ENCODE peak calls at places on chromosomes 5 and 9, in ten cellular contexts. One of them, this sample, is unnamed.
A peak's percentile ranks its signal among the peaks of the same experiment; 100 is the strongest.

GRCh38 chr5:150052326-150053230 is 33.8 kb downstream of the CSF1R start:
- DNase-seq in H7: no peak
- DNase-seq in skeletal muscle cell: no peak
- DNase-seq in NCI-H524: no peak
- DNase-seq in T follicular helper cell: no peak
- DNase-seq in lung microvascular endothelial cell: no peak
- DNase-seq in AG08396: no peak
- DNase-seq in NCI-H1930: no peak
- DNase-seq in RWPE2: no peak
- DNase-seq in neural progenitor cell: no peak
- DNase-seq in this sample: no peak

GRCh38 chr9:131238402-131239021 is 37.8 kb downstream of the FAM78A start:
- DNase-seq in H7: peak; percentile 68
- DNase-seq in skeletal muscle cell: peak; percentile 75
- DNase-seq in NCI-H524: peak; percentile 31
- DNase-seq in T follicular helper cell: no peak
- DNase-seq in lung microvascular endothelial cell: peak; percentile 82
- DNase-seq in AG08396: no peak
- DNase-seq in NCI-H1930: no peak
- DNase-seq in RWPE2: peak; percentile 60
- DNase-seq in neural progenitor cell: peak; percentile 45
- DNase-seq in this sample: no peak

GRCh38 chr5:172699999-172700685 is 59.1 kb downstream of the NEURL1B start:
- DNase-seq in H7: peak; percentile 85
- DNase-seq in skeletal muscle cell: no peak
- DNase-seq in NCI-H524: peak; percentile 81
- DNase-seq in T follicular helper cell: no peak
- DNase-seq in lung microvascular endothelial cell: no peak
- DNase-seq in AG08396: no peak
- DNase-seq in NCI-H1930: no peak
- DNase-seq in RWPE2: no peak
- DNase-seq in neural progenitor cell: peak; percentile 84
- DNase-seq in this sample: no peak

GRCh38 chr5:68447530-68447929 is 232.0 kb downstream of the PIK3R1 start:
- DNase-seq in H7: no peak
- DNase-seq in skeletal muscle cell: no peak
- DNase-seq in NCI-H524: no peak
- DNase-seq in T follicular helper cell: no peak
- DNase-seq in lung microvascular endothelial cell: no peak
- DNase-seq in AG08396: no peak
- DNase-seq in NCI-H1930: no peak
- DNase-seq in RWPE2: no peak
- DNase-seq in neural progenitor cell: no peak
- DNase-seq in this sample: no peak

GRCh38 chr5:176695073-176695472 is 47.8 kb downstream of the TSPAN17 start:
- DNase-seq in H7: no peak
- DNase-seq in skeletal muscle cell: no peak
- DNase-seq in NCI-H524: no peak
- DNase-seq in T follicular helper cell: no peak
- DNase-seq in lung microvascular endothelial cell: no peak
- DNase-seq in AG08396: no peak
- DNase-seq in NCI-H1930: no peak
- DNase-seq in RWPE2: no peak
- DNase-seq in neural progenitor cell: no peak
- DNase-seq in this sample: no peak

GRCh38 chr5:40689442-40689841 is 9.7 kb downstream of the PTGER4 start:
- DNase-seq in H7: no peak
- DNase-seq in skeletal muscle cell: peak; percentile 92
- DNase-seq in NCI-H524: no peak
- DNase-seq in T follicular helper cell: no peak
- DNase-seq in lung microvascular endothelial cell: peak; percentile 94
- DNase-seq in AG08396: peak; percentile 70
- DNase-seq in NCI-H1930: no peak
- DNase-seq in RWPE2: no peak
- DNase-seq in neural progenitor cell: no peak
- DNase-seq in this sample: peak; percentile 96

GRCh38 chr9:81517954-81518353 is 171.4 kb downstream of the TLE1 start:
- DNase-seq in H7: no peak
- DNase-seq in skeletal muscle cell: no peak
- DNase-seq in NCI-H524: no peak
- DNase-seq in T follicular helper cell: no peak
- DNase-seq in lung microvascular endothelial cell: no peak
- DNase-seq in AG08396: no peak
- DNase-seq in NCI-H1930: peak; percentile 65
- DNase-seq in RWPE2: no peak
- DNase-seq in neural progenitor cell: peak; percentile 30
- DNase-seq in this sample: no peak

GRCh38 chr9:90343360-90343759 is 299.3 kb downstream of the DIRAS2 start:
- DNase-seq in H7: no peak
- DNase-seq in skeletal muscle cell: no peak
- DNase-seq in NCI-H524: no peak
- DNase-seq in T follicular helper cell: no peak
- DNase-seq in lung microvascular endothelial cell: no peak
- DNase-seq in AG08396: no peak
- DNase-seq in NCI-H1930: no peak
- DNase-seq in RWPE2: no peak
- DNase-seq in neural progenitor cell: peak; percentile 87
- DNase-seq in this sample: peak; percentile 46

GRCh38 chr5:54873696-54874095 is 111.7 kb downstream of the ESM1 start:
- DNase-seq in H7: no peak
- DNase-seq in skeletal muscle cell: no peak
- DNase-seq in NCI-H524: no peak
- DNase-seq in T follicular helper cell: no peak
- DNase-seq in lung microvascular endothelial cell: no peak
- DNase-seq in AG08396: no peak
- DNase-seq in NCI-H1930: no peak
- DNase-seq in RWPE2: no peak
- DNase-seq in neural progenitor cell: no peak
- DNase-seq in this sample: no peak

GRCh38 chr5:150615141-150615699 is 25.2 kb upstream of the SYNPO start:
- DNase-seq in H7: peak; percentile 74
- DNase-seq in skeletal muscle cell: no peak
- DNase-seq in NCI-H524: peak; percentile 95
- DNase-seq in T follicular helper cell: no peak
- DNase-seq in lung microvascular endothelial cell: peak; percentile 91
- DNase-seq in AG08396: peak; percentile 59
- DNase-seq in NCI-H1930: no peak
- DNase-seq in RWPE2: no peak
- DNase-seq in neural progenitor cell: no peak
- DNase-seq in this sample: peak; percentile 57

GRCh38 chr5:28779161-28779754 is 1740.9 kb upstream of the CDH9 start:
- DNase-seq in H7: peak; percentile 0
- DNase-seq in skeletal muscle cell: no peak
- DNase-seq in NCI-H524: peak; percentile 76
- DNase-seq in T follicular helper cell: no peak
- DNase-seq in lung microvascular endothelial cell: no peak
- DNase-seq in AG08396: no peak
- DNase-seq in NCI-H1930: peak; percentile 13
- DNase-seq in RWPE2: no peak
- DNase-seq in neural progenitor cell: peak; percentile 26
- DNase-seq in this sample: peak; percentile 46

GRCh38 chr9:69945671-69946141 is 97.9 kb upstream of the MAMDC2 start:
- DNase-seq in H7: no peak
- DNase-seq in skeletal muscle cell: peak; percentile 75
- DNase-seq in NCI-H524: no peak
- DNase-seq in T follicular helper cell: no peak
- DNase-seq in lung microvascular endothelial cell: peak; percentile 66
- DNase-seq in AG08396: peak; percentile 16
- DNase-seq in NCI-H1930: no peak
- DNase-seq in RWPE2: no peak
- DNase-seq in neural progenitor cell: no peak
- DNase-seq in this sample: no peak

GRCh38 chr9:110971234-110971633 is 67.0 kb downstream of the LPAR1 start:
- DNase-seq in H7: no peak
- DNase-seq in skeletal muscle cell: no peak
- DNase-seq in NCI-H524: no peak
- DNase-seq in T follicular helper cell: no peak
- DNase-seq in lung microvascular endothelial cell: no peak
- DNase-seq in AG08396: no peak
- DNase-seq in NCI-H1930: no peak
- DNase-seq in RWPE2: no peak
- DNase-seq in neural progenitor cell: no peak
- DNase-seq in this sample: no peak

GRCh38 chr9:2620876-2621677 is 510 bp upstream of the VLDLR start:
- DNase-seq in H7: peak; percentile 91
- DNase-seq in skeletal muscle cell: peak; percentile 49
- DNase-seq in NCI-H524: peak; percentile 87
- DNase-seq in T follicular helper cell: no peak
- DNase-seq in lung microvascular endothelial cell: peak; percentile 73
- DNase-seq in AG08396: peak; percentile 89
- DNase-seq in NCI-H1930: peak; percentile 92
- DNase-seq in RWPE2: peak; percentile 80
- DNase-seq in neural progenitor cell: peak; percentile 90
- DNase-seq in this sample: peak; percentile 91